ENCODE peak calls at places on chromosome 17, in four cellular contexts. X, R, T and Z are unnamed samples.

GRCh38 chr17:6588165-6588564 is 31.8 kb upstream of the PITPNM3 start:
- DNase-seq in R (no peak), X (no peak), T (no peak), Z (no peak)

GRCh38 chr17:45096141-45096540 is 35.0 kb downstream of the NMT1 start:
- DNase-seq in T (no peak), X (no peak), R (peak; percentile 13), Z (peak; percentile 65)

GRCh38 chr17:82677353-82677925 is 21.1 kb downstream of the RAB40B start:
- DNase-seq in X (no peak), T (no peak), R (no peak), Z (no peak)

GRCh38 chr17:59812139-59812538 is 80.6 kb downstream of the TUBD1 start:
- DNase-seq in T (no peak), X (no peak), R (no peak), Z (no peak)

GRCh38 chr17:51734462-51734861 is 424.1 kb downstream of the CA10 start:
- DNase-seq in X (peak; percentile 56), T (no peak), R (peak; percentile 12), Z (no peak)

GRCh38 chr17:21253646-21254441 is 634 bp upstream of the NATD1 start:
- DNase-seq in X (no peak), R (no peak), T (no peak), Z (no peak)

GRCh38 chr17:75260679-75261335 is 599 bp downstream of the GGA3 start:
- DNase-seq in R (no peak), T (no peak), X (no peak), Z (no peak)

GRCh38 chr17:72135546-72136325 is 14.9 kb downstream of the SOX9 start:
- DNase-seq in R (no peak), T (no peak), X (no peak), Z (no peak)

GRCh38 chr17:44763170-44763569 is 4.4 kb downstream of the ADAM11 start:
- DNase-seq in R (no peak), X (no peak), T (no peak), Z (no peak)

GRCh38 chr17:62140376-62140775 is 75.3 kb upstream of the MED13 start:
- DNase-seq in T (no peak), X (no peak), R (no peak), Z (no peak)

GRCh38 chr17:17344507-17345293 is 41.5 kb downstream of the NT5M start:
- DNase-seq in T (no peak), X (peak; percentile 33), R (no peak), Z (no peak)

GRCh38 chr17:17343160-17343735 is 40.1 kb downstream of the NT5M start:
- DNase-seq in T (no peak), R (no peak), X (no peak), Z (no peak)

GRCh38 chr17:17345294-17345597 is 42.1 kb downstream of the NT5M start:
- DNase-seq in T (no peak), X (peak; percentile 29), R (no peak), Z (no peak)

GRCh38 chr17:17342242-17342945 is 39.2 kb downstream of the NT5M start:
- DNase-seq in X (no peak), T (no peak), R (no peak), Z (no peak)

GRCh38 chr17:17343896-17344506 is 40.8 kb downstream of the NT5M start:
- DNase-seq in X (peak; percentile 41), R (no peak), T (no peak), Z (no peak)
- TF ChIP-seq JUND in X (no peak), R (no peak), T (no peak), Z (no peak)

DNA sequence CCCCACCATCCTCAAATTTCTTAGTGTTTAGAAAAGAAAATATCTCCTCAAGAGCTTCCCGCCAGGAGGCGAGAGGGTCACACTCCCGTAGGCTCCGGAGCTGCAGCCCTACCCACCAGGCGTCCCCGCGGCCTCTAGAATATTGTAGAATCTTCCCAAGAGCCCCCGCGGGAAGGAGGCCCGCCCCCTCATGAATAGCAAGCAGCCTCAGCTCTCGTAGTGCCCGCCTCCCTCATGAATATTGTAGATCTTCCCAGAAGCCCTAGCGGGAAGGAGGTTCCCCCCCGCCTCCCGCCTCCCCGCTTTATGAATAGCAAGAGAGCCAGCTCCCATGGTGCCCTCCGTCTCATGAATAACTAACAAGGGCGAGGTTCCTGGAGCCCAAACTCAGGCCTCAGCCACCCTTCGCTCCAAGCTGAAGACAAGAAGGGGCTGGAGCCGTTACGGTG is at the start of gene FBXO47:
- DNase-seq in X (peak; percentile 92), R (no peak), T (peak; percentile 14), Z (peak; percentile 58)
- TF ChIP-seq JUND in X (no peak), R (no peak), T (no peak), Z (no peak)

GRCh38 chr17:29686998-29687397 is 64.3 kb upstream of the CORO6 start:
- DNase-seq in X (no peak), R (no peak), T (no peak), Z (no peak)

GRCh38 chr17:29687601-29688000 is 64.9 kb upstream of the CORO6 start:
- DNase-seq in T (no peak), R (no peak), X (no peak), Z (no peak)

GRCh38 chr17:29683481-29683880 is 60.8 kb upstream of the CORO6 start:
- DNase-seq in R (no peak), X (no peak), T (no peak), Z (no peak)

GRCh38 chr17:29682054-29682453 is 59.3 kb upstream of the CORO6 start:
- DNase-seq in T (peak; percentile 27), R (no peak), X (no peak), Z (no peak)

DNA sequence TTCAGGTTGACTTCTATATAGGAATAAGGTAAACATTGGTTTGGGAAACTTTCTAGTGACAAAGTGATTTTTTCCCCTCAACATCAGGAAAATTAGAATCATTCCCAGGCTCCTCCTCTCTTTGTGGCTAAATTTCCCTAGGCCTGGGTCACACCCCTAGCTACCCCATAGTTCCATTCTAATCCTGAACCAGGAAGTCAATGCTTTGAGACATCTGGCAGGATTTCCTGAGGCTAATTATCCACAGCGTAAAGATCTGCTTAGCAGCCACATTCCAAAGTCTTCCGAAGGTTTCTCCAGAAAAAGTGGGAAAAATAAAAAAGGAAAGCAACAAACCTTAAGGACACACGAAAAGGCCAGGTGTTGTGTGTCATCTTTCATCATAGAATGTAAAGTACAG is 60.3 kb upstream of the CORO6 start:
- DNase-seq in T (no peak), X (no peak), R (no peak), Z (no peak)
- TF ChIP-seq JUND in T (no peak), X (no peak), R (no peak), Z (no peak)

GRCh38 chr17:78781339-78782304 is at the start of gene CYTH1:
- DNase-seq in R (no peak), T (no peak), X (peak; percentile 72), Z (no peak)
- TF ChIP-seq JUND in R (no peak), T (no peak), X (no peak), Z (no peak)

GRCh38 chr17:64506201-64506575 is at the start of gene DDX5:
- DNase-seq in T (peak; percentile 96), X (peak; percentile 96), R (peak; percentile 100), Z (peak; percentile 100)
- TF ChIP-seq JUND in T (peak; percentile 75), X (peak; percentile 61), R (peak; percentile 44), Z (no peak)

GRCh38 chr17:19787733-19788357 is 39.7 kb upstream of the ALDH3A1 start:
- DNase-seq in T (no peak), X (no peak), R (no peak), Z (no peak)
- TF ChIP-seq JUND in T (no peak), X (no peak), R (no peak), Z (no peak)

DNA sequence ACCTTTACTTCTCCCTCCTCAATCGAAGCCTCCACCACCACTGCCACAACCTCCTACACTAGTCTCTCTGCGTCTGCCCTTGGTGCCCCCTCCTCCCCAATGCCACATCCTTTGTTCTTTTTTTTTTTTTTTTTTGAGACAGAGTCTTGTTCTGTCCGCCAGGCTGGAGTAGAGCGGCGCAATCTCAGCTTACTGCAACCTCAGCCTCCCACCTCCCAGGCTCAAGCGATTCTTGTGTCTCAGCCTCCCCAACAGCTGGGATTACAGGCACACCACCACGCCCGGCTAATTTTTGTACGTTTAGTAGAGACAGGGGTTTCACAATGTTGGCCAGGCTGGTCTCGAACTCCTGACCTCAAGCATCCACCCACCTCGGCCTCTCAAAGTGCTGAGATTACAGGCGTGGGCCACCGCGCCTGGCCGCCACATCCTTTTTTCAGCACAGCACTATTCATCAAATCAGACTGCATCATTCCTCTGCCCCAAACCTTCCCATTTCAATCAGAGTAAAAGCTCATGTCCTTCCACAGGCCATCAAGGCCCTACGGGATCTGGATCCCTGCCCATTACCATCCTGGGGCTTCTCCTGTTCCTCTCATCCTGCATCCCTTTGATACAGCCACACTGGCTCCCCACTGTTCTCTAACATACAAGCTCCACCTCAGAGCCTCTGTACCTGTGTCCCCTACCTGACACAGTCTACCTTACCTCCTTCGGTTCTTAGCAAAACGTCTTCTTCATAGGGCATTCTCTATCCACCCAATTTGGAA is 2.0 kb downstream of the KLHL11 start:
- DNase-seq in X (no peak), R (no peak), T (no peak), Z (no peak)
- TF ChIP-seq JUND in X (no peak), R (no peak), T (no peak), Z (no peak)

GRCh38 chr17:35895602-35896001 is 15.4 kb upstream of the CCL5 start:
- DNase-seq in X (no peak), T (no peak), R (no peak), Z (no peak)
- TF ChIP-seq JUND in X (no peak), T (no peak), R (no peak), Z (no peak)

DNA sequence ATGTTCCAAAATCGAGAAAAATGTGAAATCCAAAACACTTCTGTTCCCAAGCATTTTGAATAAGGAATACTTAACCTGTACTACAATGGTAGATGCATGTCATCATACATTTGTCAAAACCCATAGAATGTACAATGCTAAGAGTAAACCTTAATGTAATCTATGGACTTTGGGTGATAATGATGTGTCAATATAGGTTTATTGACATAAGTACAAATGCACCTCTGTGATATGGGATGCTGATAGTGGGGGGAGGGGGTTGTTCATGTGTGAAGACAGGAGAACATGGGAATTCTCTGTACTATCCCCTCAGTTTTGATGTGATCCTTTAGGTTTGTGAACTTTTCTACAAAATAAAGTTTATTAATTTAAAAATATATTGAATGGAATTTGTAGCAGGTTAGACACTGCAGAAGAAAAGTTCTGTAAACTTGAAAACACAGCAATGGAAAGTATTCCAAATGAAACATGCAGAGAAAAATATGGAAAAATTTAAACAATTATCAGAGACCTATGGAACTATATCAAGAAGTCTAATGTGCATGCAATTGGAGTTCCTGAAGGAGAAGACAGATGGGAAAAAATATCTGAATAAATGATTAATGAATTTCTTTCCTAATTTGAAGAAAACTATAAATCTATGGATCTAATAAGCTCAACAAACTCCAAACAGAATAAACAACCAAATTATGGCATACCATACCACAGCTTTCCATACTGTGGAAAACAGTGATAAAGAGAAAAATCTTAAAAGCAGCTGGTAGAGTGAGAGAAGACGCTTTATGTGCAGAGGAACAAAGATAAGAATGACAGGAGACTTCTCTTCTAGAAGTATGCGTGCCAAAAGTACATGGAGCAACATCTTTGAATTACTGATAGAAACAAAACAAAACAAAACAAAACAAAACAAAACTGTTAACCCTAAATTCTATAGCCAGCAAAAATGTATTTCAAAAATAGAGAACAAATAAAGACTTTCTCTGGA is 34.7 kb upstream of the MSI2 start:
- DNase-seq in R (no peak), X (no peak), T (no peak), Z (no peak)
- TF ChIP-seq JUND in R (no peak), X (no peak), T (no peak), Z (no peak)